ENCODE peak calls at places on chromosomes 16 and 17, in four cellular contexts. O, I, K and W are unnamed samples.

GRCh38 chr17:1108560-1108809 is 71.3 kb downstream of the ABR start:
- DNase-seq in O (no peak), I (no peak), K (no peak), W (no peak)

GRCh38 chr16:66750279-66751134 is 902 bp downstream of the DYNC1LI2 start:
- DNase-seq in O (no peak), I (no peak), K (no peak), W (no peak)

GRCh38 chr17:60314423-60314822 is 77.5 kb downstream of the USP32 start:
- DNase-seq in O (no peak), I (no peak), K (no peak), W (no peak)

GRCh38 chr16:31007684-31008083 is 2.8 kb downstream of the STX1B start:
- DNase-seq in O (no peak), I (no peak), K (no peak), W (no peak)

GRCh38 chr17:17539591-17539990 is 43.4 kb upstream of the RASD1 start:
- DNase-seq in O (no peak), I (no peak), K (no peak), W (no peak)

GRCh38 chr16:50434872-50435478 is 66.2 kb upstream of the BRD7 start:
- DNase-seq in O (no peak), I (no peak), K (no peak), W (no peak)

GRCh38 chr17:56593073-56593740 is at the start of gene NOG:
- DNase-seq in O (peak), I (no peak), K (no peak), W (peak)

GRCh38 chr17:57879437-57880085 is 29.7 kb upstream of the MRPS23 start:
- DNase-seq in O (no peak), I (no peak), K (no peak), W (no peak)

GRCh38 chr16:28208824-28209223 is 2.9 kb downstream of the XPO6 start:
- DNase-seq in O (no peak), I (no peak), K (no peak), W (no peak)

GRCh38 chr17:48543854-48544355 is 1.0 kb downstream of the HOXB2 start:
- DNase-seq in O (no peak), I (no peak), K (no peak), W (no peak)

GRCh38 chr17:2282297-2282873 is 21.2 kb downstream of the SMG6 start:
- DNase-seq in O (peak), I (no peak), K (no peak), W (no peak)

GRCh38 chr16:31528726-31529397 is 1.2 kb downstream of the AHSP start:
- DNase-seq in O (peak), I (no peak), K (no peak), W (no peak)

GRCh38 chr16:27314161-27314723 is 468 bp downstream of the IL4R start:
- DNase-seq in O (peak), I (peak), K (peak), W (peak)

GRCh38 chr16:2785101-2785991 is 2.0 kb downstream of the PRSS33 start:
- DNase-seq in O (no peak), I (no peak), K (no peak), W (no peak)
- TF ChIP-seq CTCF in O (peak), I (no peak), K (no peak), W (no peak)

GRCh38 chr16:77409311-77409710 is 25.5 kb downstream of the ADAMTS18 start:
- DNase-seq in O (no peak), I (no peak), K (no peak), W (no peak)
- TF ChIP-seq POLR2A in O (no peak), I (no peak), K (no peak), W (no peak)

DNA sequence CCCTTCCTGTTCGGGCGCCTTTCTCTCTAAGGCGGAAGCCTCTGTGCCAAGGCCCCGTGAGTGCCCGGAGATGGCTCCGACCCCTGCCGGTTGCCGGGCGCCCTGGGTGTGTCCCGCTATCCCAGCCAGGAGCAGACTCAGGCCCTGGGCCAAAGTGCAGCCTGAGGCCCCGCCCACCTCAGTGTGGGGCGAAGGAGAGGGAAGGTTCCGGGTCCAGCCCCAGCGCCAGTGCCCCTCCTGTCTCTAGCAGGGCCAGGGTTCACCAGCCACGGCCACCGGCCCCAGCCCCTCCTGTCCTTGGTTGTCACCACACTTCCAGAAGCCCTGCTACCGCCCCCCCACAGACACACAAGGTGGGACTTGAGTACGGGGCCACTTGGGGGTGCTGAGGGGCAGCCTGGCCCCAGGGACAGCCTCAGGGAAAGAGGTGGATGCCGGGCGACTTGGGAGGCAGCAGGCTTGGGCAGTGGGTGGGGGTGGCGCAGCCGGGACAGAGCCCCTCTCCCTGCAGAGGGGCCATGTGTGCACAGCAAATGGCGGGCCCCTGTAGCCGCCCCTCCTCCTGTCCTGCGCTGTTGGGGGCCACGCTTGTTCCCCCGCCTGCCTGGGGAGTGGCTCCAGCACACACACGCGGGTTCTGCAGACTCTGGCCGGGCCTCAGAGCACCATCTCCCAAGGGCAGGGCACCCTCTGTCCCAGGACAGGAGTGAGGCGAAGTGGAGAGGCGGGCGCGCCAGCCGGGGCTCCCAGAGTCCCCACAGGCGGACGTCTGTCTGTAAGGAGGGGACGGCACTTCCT is 6.0 kb downstream of the C1QTNF8 start:
- DNase-seq in O (no peak), I (peak), K (no peak), W (peak)
- TF ChIP-seq CTCF in O (no peak), I (no peak), K (no peak), W (no peak)

GRCh38 chr17:82316651-82317393 is 586 bp downstream of the CD7 start:
- DNase-seq in O (no peak), I (no peak), K (no peak), W (no peak)
- TF ChIP-seq POLR2A in O (no peak), I (no peak), K (no peak), W (no peak)

GRCh38 chr17:36609498-36609862 is 8.1 kb downstream of the MRM1 start:
- DNase-seq in O (no peak), I (no peak), K (no peak), W (no peak)

GRCh38 chr17:36610472-36610871 is 9.1 kb downstream of the MRM1 start:
- DNase-seq in O (peak), I (no peak), K (no peak), W (no peak)

GRCh38 chr17:36608280-36608679 is 6.9 kb downstream of the MRM1 start:
- DNase-seq in O (no peak), I (no peak), K (no peak), W (no peak)

GRCh38 chr17:36611345-36612072 is 10.1 kb downstream of the MRM1 start:
- DNase-seq in O (peak), I (no peak), K (no peak), W (no peak)

GRCh38 chr17:36608794-36609497 is 7.6 kb downstream of the MRM1 start:
- DNase-seq in O (peak), I (no peak), K (no peak), W (no peak)
- TF ChIP-seq CTCF in O (peak), I (peak), K (no peak), W (no peak)